ENCODE peak calls at places on chromosomes 13 and 19, in six cellular contexts. One of them, this sample, is unnamed.
A peak's percentile ranks its signal among the peaks of the same experiment; 100 is the strongest.

GRCh38 chr13:94950303-94950702 is 238.0 kb upstream of the SOX21 start:
- DNase-seq in EH: peak; percentile 32
- DNase-seq in effector memory CD8-positive, alpha-beta T cell: no peak
- DNase-seq in psoas muscle: no peak
- DNase-seq in T-cell: no peak
- DNase-seq in astrocyte of the cerebellum: no peak
- DNase-seq in this sample: no peak

GRCh38 chr13:111620586-111620985 is 300.1 kb downstream of the TEX29 start:
- DNase-seq in EH: no peak
- DNase-seq in effector memory CD8-positive, alpha-beta T cell: no peak
- DNase-seq in psoas muscle: no peak
- DNase-seq in T-cell: no peak
- DNase-seq in astrocyte of the cerebellum: no peak
- DNase-seq in this sample: no peak

GRCh38 chr13:51955281-51955771 is 55.9 kb downstream of the ATP7B start:
- DNase-seq in EH: no peak
- DNase-seq in effector memory CD8-positive, alpha-beta T cell: no peak
- DNase-seq in psoas muscle: no peak
- DNase-seq in T-cell: no peak
- DNase-seq in astrocyte of the cerebellum: peak; percentile 11
- DNase-seq in this sample: no peak

GRCh38 chr13:44271031-44271433 is 102.6 kb upstream of the SERP2 start:
- DNase-seq in EH: peak; percentile 69
- DNase-seq in effector memory CD8-positive, alpha-beta T cell: no peak
- DNase-seq in psoas muscle: no peak
- DNase-seq in T-cell: no peak
- DNase-seq in astrocyte of the cerebellum: no peak
- DNase-seq in this sample: no peak

GRCh38 chr19:48739835-48740704 is at the start of gene RASIP1:
- DNase-seq in EH: no peak
- DNase-seq in effector memory CD8-positive, alpha-beta T cell: no peak
- DNase-seq in psoas muscle: peak; percentile 75
- DNase-seq in T-cell: no peak
- DNase-seq in astrocyte of the cerebellum: no peak
- DNase-seq in this sample: no peak

GRCh38 chr19:29384676-29385075 is 141.1 kb upstream of the VSTM2B start:
- DNase-seq in EH: no peak
- DNase-seq in effector memory CD8-positive, alpha-beta T cell: no peak
- DNase-seq in psoas muscle: no peak
- DNase-seq in T-cell: no peak
- DNase-seq in astrocyte of the cerebellum: no peak
- DNase-seq in this sample: no peak

GRCh38 chr19:8922591-8922990 is 87.6 kb downstream of the MUC16 start:
- DNase-seq in EH: no peak
- DNase-seq in effector memory CD8-positive, alpha-beta T cell: no peak
- DNase-seq in psoas muscle: no peak
- DNase-seq in T-cell: no peak
- DNase-seq in astrocyte of the cerebellum: no peak
- DNase-seq in this sample: no peak

GRCh38 chr19:10191347-10191746 is 3.4 kb downstream of the DNMT1 start:
- DNase-seq in EH: peak; percentile 85
- DNase-seq in effector memory CD8-positive, alpha-beta T cell: no peak
- DNase-seq in psoas muscle: no peak
- DNase-seq in T-cell: no peak
- DNase-seq in astrocyte of the cerebellum: peak; percentile 97
- DNase-seq in this sample: no peak

GRCh38 chr13:41465215-41465907 is 8.0 kb downstream of the RGCC start:
- DNase-seq in EH: peak; percentile 82
- DNase-seq in effector memory CD8-positive, alpha-beta T cell: peak; percentile 81
- DNase-seq in psoas muscle: peak; percentile 72
- DNase-seq in T-cell: peak; percentile 86
- DNase-seq in astrocyte of the cerebellum: peak; percentile 26
- DNase-seq in this sample: peak; percentile 55

GRCh38 chr13:31380728-31381127 is 181.0 kb downstream of the B3GLCT start:
- DNase-seq in EH: no peak
- DNase-seq in effector memory CD8-positive, alpha-beta T cell: no peak
- DNase-seq in psoas muscle: no peak
- DNase-seq in T-cell: no peak
- DNase-seq in astrocyte of the cerebellum: no peak
- DNase-seq in this sample: no peak

GRCh38 chr19:2282862-2283237 is 875 bp upstream of the PEAK3 start:
- DNase-seq in EH: no peak
- DNase-seq in effector memory CD8-positive, alpha-beta T cell: no peak
- DNase-seq in psoas muscle: no peak
- DNase-seq in T-cell: no peak
- DNase-seq in astrocyte of the cerebellum: no peak
- DNase-seq in this sample: no peak

GRCh38 chr19:10461047-10461949 is 41.0 kb downstream of the PDE4A start:
- DNase-seq in EH: peak; percentile 94
- DNase-seq in effector memory CD8-positive, alpha-beta T cell: peak; percentile 82
- DNase-seq in psoas muscle: peak; percentile 97
- DNase-seq in T-cell: peak; percentile 75
- DNase-seq in astrocyte of the cerebellum: peak; percentile 70
- DNase-seq in this sample: no peak

GRCh38 chr13:78978381-78978998 is 319.5 kb upstream of the OBI1 start:
- DNase-seq in EH: peak; percentile 58
- DNase-seq in effector memory CD8-positive, alpha-beta T cell: peak; percentile 37
- DNase-seq in psoas muscle: no peak
- DNase-seq in T-cell: peak; percentile 19
- DNase-seq in astrocyte of the cerebellum: peak; percentile 62
- DNase-seq in this sample: peak; percentile 4

GRCh38 chr19:10872551-10873107 is 1.3 kb downstream of the CARM1 start:
- DNase-seq in EH: peak; percentile 32
- DNase-seq in effector memory CD8-positive, alpha-beta T cell: no peak
- DNase-seq in psoas muscle: no peak
- DNase-seq in T-cell: no peak
- DNase-seq in astrocyte of the cerebellum: no peak
- DNase-seq in this sample: no peak

GRCh38 chr19:4455742-4456565 is 1.6 kb downstream of the UBXN6 start:
- DNase-seq in EH: peak; percentile 76
- DNase-seq in effector memory CD8-positive, alpha-beta T cell: no peak
- DNase-seq in psoas muscle: peak; percentile 88
- DNase-seq in T-cell: no peak
- DNase-seq in astrocyte of the cerebellum: peak; percentile 60
- DNase-seq in this sample: no peak

GRCh38 chr13:49315036-49315565 is 67.4 kb downstream of the CDADC1 start:
- DNase-seq in EH: peak; percentile 53
- DNase-seq in effector memory CD8-positive, alpha-beta T cell: no peak
- DNase-seq in psoas muscle: no peak
- DNase-seq in T-cell: no peak
- DNase-seq in astrocyte of the cerebellum: no peak
- DNase-seq in this sample: no peak

GRCh38 chr13:78436311-78436710 is 167.0 kb downstream of the POU4F1 start:
- DNase-seq in EH: no peak
- DNase-seq in effector memory CD8-positive, alpha-beta T cell: no peak
- DNase-seq in psoas muscle: no peak
- DNase-seq in T-cell: no peak
- DNase-seq in astrocyte of the cerebellum: no peak
- DNase-seq in this sample: no peak

GRCh38 chr13:33937373-33938087 is 119.6 kb downstream of the RFC3 start:
- DNase-seq in EH: no peak
- DNase-seq in effector memory CD8-positive, alpha-beta T cell: no peak
- DNase-seq in psoas muscle: no peak
- DNase-seq in T-cell: no peak
- DNase-seq in astrocyte of the cerebellum: no peak
- DNase-seq in this sample: no peak

GRCh38 chr19:17379221-17379631 is 2.1 kb upstream of the PLVAP start:
- DNase-seq in EH: no peak
- DNase-seq in effector memory CD8-positive, alpha-beta T cell: no peak
- DNase-seq in psoas muscle: no peak
- DNase-seq in T-cell: no peak
- DNase-seq in astrocyte of the cerebellum: no peak
- DNase-seq in this sample: no peak

GRCh38 chr19:18775586-18776287 is 15.4 kb downstream of the COMP start:
- DNase-seq in EH: peak; percentile 84
- DNase-seq in effector memory CD8-positive, alpha-beta T cell: no peak
- DNase-seq in psoas muscle: no peak
- DNase-seq in T-cell: no peak
- DNase-seq in astrocyte of the cerebellum: no peak
- DNase-seq in this sample: no peak

GRCh38 chr13:36143768-36144167 is 12.6 kb upstream of the DCLK1 start:
- DNase-seq in EH: peak; percentile 63
- DNase-seq in effector memory CD8-positive, alpha-beta T cell: no peak
- DNase-seq in psoas muscle: no peak
- DNase-seq in T-cell: no peak
- DNase-seq in astrocyte of the cerebellum: no peak
- DNase-seq in this sample: no peak

GRCh38 chr19:3692141-3693029 is 7.9 kb downstream of the PIP5K1C start:
- DNase-seq in EH: no peak
- DNase-seq in effector memory CD8-positive, alpha-beta T cell: peak; percentile 53
- DNase-seq in psoas muscle: no peak
- DNase-seq in T-cell: peak; percentile 53
- DNase-seq in astrocyte of the cerebellum: no peak
- DNase-seq in this sample: no peak

GRCh38 chr13:23578411-23579071 is 8.3 kb downstream of the TNFRSF19 start:
- DNase-seq in EH: peak; percentile 71
- DNase-seq in effector memory CD8-positive, alpha-beta T cell: peak; percentile 40
- DNase-seq in psoas muscle: peak; percentile 87
- DNase-seq in T-cell: peak; percentile 33
- DNase-seq in astrocyte of the cerebellum: peak; percentile 32
- DNase-seq in this sample: peak; percentile 2